ENCODE peak calls at places on chromosomes 3 and 15, in five cellular contexts. D is colonic mucosa, V is left ventricle myocardium inferior, J is endodermal cell, X is Peyer's patch. E is an unnamed sample. For H3K27me3 and H3K4me1, the result is how much of the 10 kb centered on the place peaks cover.

GRCh38 chr3:73623996-73624362 is 762 bp downstream of the PDZRN3 start:
- DNase-seq in D (peak), V (peak), J (peak), X (no peak), E (no peak)

GRCh38 chr3:12288466-12289129 is at the start of gene PPARG:
- DNase-seq in D (peak), V (peak), J (peak), X (no peak), E (no peak)

GRCh38 chr3:194368918-194369317 is 625 bp downstream of the LRRC15 start:
- DNase-seq in D (no peak), V (no peak), J (no peak), X (no peak), E (no peak)

GRCh38 chr3:112357888-112358287 is 24.9 kb downstream of the CD200 start:
- DNase-seq in D (no peak), V (no peak), J (no peak), X (no peak), E (peak)

GRCh38 chr3:20930034-20930433 is 744.0 kb upstream of the SGO1 start:
- DNase-seq in D (no peak), V (no peak), J (peak), X (no peak), E (no peak)

GRCh38 chr3:5188419-5189405 is 1.2 kb downstream of the EDEM1 start:
- DNase-seq in D (peak), V (no peak), J (peak), X (peak), E (peak)

GRCh38 chr3:12954891-12955650 is 113.7 kb upstream of the RPL32 start:
- DNase-seq in D (peak), V (peak), J (no peak), X (peak), E (no peak)

GRCh38 chr3:134430950-134431445 is 54.8 kb downstream of the ANAPC13 start:
- DNase-seq in D (no peak), V (no peak), J (no peak), X (no peak), E (no peak)

GRCh38 chr3:58556761-58557181 is 19.8 kb upstream of the ACOX2 start:
- DNase-seq in D (no peak), V (no peak), J (peak), X (no peak), E (no peak)

GRCh38 chr3:20574746-20575145 is 388.7 kb upstream of the SGO1 start:
- DNase-seq in D (no peak), V (no peak), J (no peak), X (no peak), E (no peak)

GRCh38 chr3:13245579-13245978 is 172.3 kb upstream of the IQSEC1 start:
- DNase-seq in D (no peak), V (no peak), J (no peak), X (no peak), E (no peak)

GRCh38 chr15:91871138-91871537 is 17.6 kb downstream of the SLCO3A1 start:
- DNase-seq in D (no peak), V (no peak), J (no peak), X (no peak), E (no peak)

DNA sequence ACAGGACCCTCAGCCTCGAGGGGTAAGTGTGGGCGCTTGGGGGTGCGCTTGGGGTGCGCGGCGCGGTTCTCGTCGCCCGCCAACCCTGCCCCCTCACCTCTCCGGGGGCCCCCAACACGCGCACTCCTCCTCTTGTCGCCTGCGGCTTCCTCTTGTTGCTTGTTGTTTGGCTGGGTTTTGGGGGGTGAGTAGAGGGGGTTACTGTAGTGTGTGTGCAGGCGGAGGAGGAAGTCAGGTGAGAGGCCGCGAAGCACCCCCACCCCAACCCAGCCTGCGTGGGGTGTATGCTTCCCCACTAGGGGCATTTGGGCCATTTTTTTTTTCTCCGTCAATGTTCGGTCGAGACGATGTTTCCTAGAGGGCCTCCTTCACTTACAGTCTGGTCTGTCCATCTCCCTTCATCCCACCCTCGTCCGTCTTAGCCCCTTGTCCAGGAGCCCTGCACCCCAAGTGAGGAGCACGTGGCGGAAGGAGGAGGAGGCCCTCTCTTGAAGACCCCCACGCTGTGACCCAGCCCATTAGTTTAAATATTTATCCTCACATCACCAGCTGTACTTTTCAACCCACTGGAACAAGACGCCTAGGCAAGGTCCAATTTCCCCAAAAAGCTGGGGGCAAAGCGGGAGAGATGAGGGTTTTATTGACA is 20.4 kb upstream of the SATB1 start:
- DNase-seq in D (peak), V (no peak), J (peak), X (peak), E (no peak)
- H3K27me3 ChIP-seq in D (under half), V (half or more), J (under half), X (under half), E (under half)

DNA sequence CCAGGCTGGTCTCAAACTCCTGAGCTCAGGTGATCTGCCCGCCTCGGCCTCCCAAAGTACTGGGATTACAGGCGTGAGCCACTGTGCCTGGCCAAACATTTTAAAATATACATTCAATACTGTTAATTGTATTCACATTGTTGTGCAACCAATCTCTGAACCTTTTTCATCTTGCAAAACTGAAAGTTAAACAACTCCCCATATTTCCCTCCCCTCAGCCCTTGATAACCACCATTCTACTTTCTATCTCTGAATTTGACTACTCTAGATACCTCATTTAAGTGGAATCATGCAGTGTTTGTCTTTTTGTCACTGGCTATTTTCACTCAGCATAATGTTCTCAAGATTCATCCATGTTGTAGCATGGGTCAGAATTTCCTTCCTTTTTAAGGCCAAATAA is 30.0 kb downstream of the HMCES start:
- DNase-seq in D (no peak), V (no peak), J (no peak), X (no peak), E (no peak)
- H3K4me3 ChIP-seq in D (no peak), V (no peak), J (no peak), X (no peak), E (no peak)

GRCh38 chr15:87689716-87690115 is 566.8 kb downstream of the NTRK3 start:
- DNase-seq in D (no peak), V (no peak), J (no peak), X (no peak), E (no peak)
- H3K4me1 ChIP-seq in D (under half), V (under half), J (under half), X (under half), E (under half)

DNA sequence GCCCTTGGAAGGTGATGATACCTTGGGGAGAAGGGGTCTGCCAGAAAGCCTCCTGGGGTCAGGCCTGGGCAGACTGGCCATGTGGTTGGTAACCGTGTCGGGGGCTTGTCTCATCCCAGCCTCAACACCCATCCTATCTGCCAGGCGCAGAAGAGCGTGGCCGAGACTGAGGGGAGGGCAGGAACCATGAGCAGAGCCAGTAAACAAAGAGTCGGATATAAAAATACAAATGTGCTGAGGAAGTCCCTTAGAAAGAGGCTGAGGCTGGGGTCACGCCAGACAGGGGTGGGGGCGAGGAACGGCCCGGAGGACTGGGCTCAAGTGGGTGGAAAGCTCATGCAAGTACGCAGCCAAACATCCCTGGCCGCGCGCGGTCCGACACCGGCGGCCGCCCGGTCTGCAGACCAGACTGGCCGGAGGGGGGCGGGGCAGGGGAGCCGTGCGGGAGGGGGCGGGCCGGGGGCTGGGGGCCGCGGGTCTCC is 1.9 kb downstream of the CAMK2N2 start:
- DNase-seq in D (no peak), V (no peak), J (no peak), X (no peak), E (no peak)
- H3K27me3 ChIP-seq in D (under half), V (half or more), J (half or more), X (under half), E (under half)

GRCh38 chr3:171806200-171807128 is 3.8 kb downstream of the PLD1 start:
- DNase-seq in D (no peak), V (no peak), J (no peak), X (no peak), E (no peak)
- H3K4me3 ChIP-seq in D (no peak), V (no peak), J (no peak), X (no peak), E (no peak)

GRCh38 chr3:71129611-71130515 is 453.7 kb downstream of the FOXP1 start:
- DNase-seq in D (no peak), V (no peak), J (no peak), X (no peak), E (peak)

GRCh38 chr3:71128951-71129350 is 454.6 kb downstream of the FOXP1 start:
- DNase-seq in D (no peak), V (no peak), J (no peak), X (no peak), E (no peak)

GRCh38 chr3:71131385-71131871 is 452.1 kb downstream of the FOXP1 start:
- DNase-seq in D (no peak), V (no peak), J (no peak), X (no peak), E (no peak)

GRCh38 chr3:71131893-71132314 is 451.6 kb downstream of the FOXP1 start:
- DNase-seq in D (peak), V (no peak), J (no peak), X (peak), E (no peak)

DNA sequence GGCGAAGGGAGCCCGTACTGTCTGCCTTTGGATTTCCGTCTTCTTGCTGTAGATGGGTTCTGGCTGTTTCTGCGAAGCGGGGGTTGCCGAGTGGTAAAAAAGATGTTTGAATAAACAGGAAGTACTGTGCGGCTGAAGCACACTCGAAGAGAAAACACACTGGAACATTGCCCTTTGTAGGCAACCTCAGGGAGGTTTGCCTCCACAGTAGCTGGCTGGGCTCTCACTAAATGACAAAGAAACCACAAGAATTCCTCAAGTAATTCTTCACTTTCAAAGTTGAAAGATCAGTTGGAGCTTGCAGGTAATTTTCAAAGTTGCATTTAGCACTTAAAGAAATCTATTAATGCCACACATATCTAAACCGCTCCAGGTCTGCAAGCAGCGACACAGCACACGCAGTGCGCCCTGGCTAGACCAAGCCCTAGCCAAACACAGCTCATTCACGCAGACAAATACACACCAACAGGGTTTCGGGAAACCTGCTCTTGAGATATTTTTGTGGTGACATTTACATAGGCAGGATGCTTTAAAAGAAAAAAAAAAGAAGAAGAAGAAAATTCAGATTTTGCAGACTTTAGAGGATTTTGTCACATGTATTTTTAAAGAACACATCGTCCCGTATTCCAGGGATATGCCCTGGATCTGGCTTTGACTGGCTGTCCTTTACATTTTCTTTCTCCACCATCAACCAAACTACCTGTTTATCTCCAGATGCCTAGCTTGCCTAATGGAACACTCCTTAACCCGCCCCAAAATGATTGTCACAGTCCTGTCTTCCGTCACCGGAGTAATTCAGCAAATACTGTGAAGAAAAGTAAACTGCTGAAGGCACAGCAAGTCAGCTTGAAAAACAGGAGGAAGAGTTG is 452.8 kb downstream of the FOXP1 start:
- DNase-seq in D (peak), V (peak), J (no peak), X (peak), E (peak)
- H3K4me1 ChIP-seq in D (under half), V (half or more), J (under half), X (under half), E (under half)

GRCh38 chr3:24953060-24953771 is 458.6 kb upstream of the THRB start:
- DNase-seq in D (no peak), V (no peak), J (no peak), X (no peak), E (no peak)
- H3K27me3 ChIP-seq in D (under half), V (under half), J (under half), X (under half), E (under half)

DNA sequence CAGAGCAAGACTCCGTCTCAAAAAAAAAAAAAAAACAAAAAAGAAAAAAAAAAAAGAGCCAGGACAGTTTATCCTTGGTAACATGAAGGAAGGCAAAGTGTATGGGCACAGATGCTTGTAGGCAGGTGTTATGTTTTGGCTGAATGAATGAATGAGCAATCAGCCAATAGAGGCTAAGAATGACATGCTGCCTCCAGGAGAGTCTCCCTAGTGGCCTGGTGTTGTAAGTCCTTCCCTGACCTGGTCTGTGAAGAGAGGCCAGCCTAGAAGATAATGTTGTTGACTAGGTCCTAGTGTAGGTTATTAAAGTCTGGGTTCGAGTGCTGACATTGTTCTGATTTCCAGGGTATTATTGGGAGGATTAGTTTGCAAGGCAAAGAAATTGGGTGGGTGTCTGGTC is 24.9 kb downstream of the GYG1 start:
- DNase-seq in D (no peak), V (no peak), J (no peak), X (no peak), E (no peak)
- H3K4me3 ChIP-seq in D (no peak), V (no peak), J (no peak), X (no peak), E (no peak)

GRCh38 chr15:55742498-55742926 is 440 bp downstream of the PRTG start:
- DNase-seq in D (peak), V (peak), J (no peak), X (no peak), E (no peak)

GRCh38 chr15:55739641-55740040 is 3.3 kb downstream of the PRTG start:
- DNase-seq in D (no peak), V (no peak), J (no peak), X (no peak), E (no peak)

GRCh38 chr15:55740479-55740878 is 2.5 kb downstream of the PRTG start:
- DNase-seq in D (no peak), V (no peak), J (no peak), X (no peak), E (no peak)

GRCh38 chr15:55741592-55742497 is 1.1 kb downstream of the PRTG start:
- DNase-seq in D (peak), V (no peak), J (peak), X (no peak), E (no peak)

GRCh38 chr15:55740981-55741591 is 1.9 kb downstream of the PRTG start:
- DNase-seq in D (no peak), V (no peak), J (no peak), X (no peak), E (no peak)
- H3K4me1 ChIP-seq in D (under half), V (under half), J (under half), X (under half), E (under half)